ENCODE peak calls at places on chromosomes 4 and X, in ten cellular contexts. G, A, E, V, U, O, W, X, H and L are unnamed samples.

GRCh38 chrX:139692908-139693307 is 15.1 kb downstream of the MCF2 start:
- DNase-seq in G (no peak), A (no peak), E (no peak), V (no peak), U (no peak), O (no peak), W (no peak), X (no peak), H (no peak), L (no peak)

GRCh38 chr4:107248571-107248970 is 212.5 kb upstream of the DKK2 start:
- DNase-seq in G (no peak), A (no peak), E (no peak), V (peak), U (no peak), O (no peak), W (no peak), X (no peak), H (no peak), L (no peak)

GRCh38 chrX:8201896-8202331 is 30.8 kb upstream of the VCX2 start:
- DNase-seq in G (peak), A (no peak), E (no peak), V (no peak), U (no peak), O (no peak), W (no peak), X (no peak), H (peak), L (no peak)

GRCh38 chr4:109359040-109359646 is 56.7 kb upstream of the COL25A1 start:
- DNase-seq in G (no peak), A (no peak), E (no peak), V (no peak), U (no peak), O (no peak), W (no peak), X (no peak), H (no peak), L (no peak)

GRCh38 chrX:150161092-150161672 is 201.9 kb upstream of the MAMLD1 start:
- DNase-seq in G (no peak), A (no peak), E (no peak), V (peak), U (no peak), O (no peak), W (no peak), X (no peak), H (no peak), L (no peak)

GRCh38 chr4:74123065-74123728 is 24.2 kb upstream of the CXCL2 start:
- DNase-seq in G (no peak), A (no peak), E (no peak), V (peak), U (no peak), O (no peak), W (peak), X (no peak), H (peak), L (no peak)

GRCh38 chr4:140330311-140330900 is 43.0 kb upstream of the SCOC start:
- DNase-seq in G (no peak), A (no peak), E (peak), V (peak), U (no peak), O (no peak), W (no peak), X (no peak), H (no peak), L (no peak)

GRCh38 chr4:173420324-173420752 is 21.4 kb upstream of the SCRG1 start:
- DNase-seq in G (no peak), A (no peak), E (peak), V (peak), U (peak), O (peak), W (no peak), X (no peak), H (no peak), L (no peak)

GRCh38 chr4:69322055-69322454 is 41.8 kb downstream of the UGT2B28 start:
- DNase-seq in G (no peak), A (no peak), E (no peak), V (no peak), U (no peak), O (no peak), W (no peak), X (peak), H (no peak), L (no peak)

GRCh38 chrX:153956044-153956907 is 11.8 kb upstream of the RENBP start:
- DNase-seq in G (no peak), A (no peak), E (no peak), V (no peak), U (no peak), O (no peak), W (no peak), X (no peak), H (no peak), L (no peak)

GRCh38 chr4:70709551-70710080 is 12.1 kb upstream of the RUFY3 start:
- DNase-seq in G (no peak), A (no peak), E (no peak), V (no peak), U (no peak), O (no peak), W (no peak), X (no peak), H (no peak), L (no peak)

GRCh38 chr4:73257995-73258667 is 467 bp downstream of the ANKRD17 start:
- DNase-seq in G (peak), A (no peak), E (peak), V (peak), U (no peak), O (no peak), W (peak), X (no peak), H (no peak), L (no peak)

GRCh38 chrX:40098264-40099045 is 697 bp upstream of the BCOR start:
- DNase-seq in G (peak), A (no peak), E (no peak), V (peak), U (no peak), O (peak), W (no peak), X (no peak), H (peak), L (no peak)

GRCh38 chr4:154560824-154561231 is 2.0 kb upstream of the FGB start:
- DNase-seq in G (no peak), A (no peak), E (no peak), V (peak), U (no peak), O (no peak), W (peak), X (peak), H (no peak), L (no peak)

GRCh38 chr4:156642161-156642560 is 329.4 kb downstream of the PDGFC start:
- DNase-seq in G (no peak), A (no peak), E (no peak), V (no peak), U (no peak), O (no peak), W (no peak), X (no peak), H (no peak), L (no peak)

GRCh38 chr4:153676984-153677383 is 7.1 kb upstream of the TLR2 start:
- DNase-seq in G (no peak), A (no peak), E (no peak), V (peak), U (no peak), O (no peak), W (peak), X (peak), H (no peak), L (peak)

GRCh38 chrX:133921764-133922389 is 63.5 kb downstream of the GPC3 start:
- DNase-seq in G (peak), A (no peak), E (peak), V (peak), U (peak), O (peak), W (peak), X (no peak), H (peak), L (no peak)

GRCh38 chr4:105166066-105166465 is 19.4 kb downstream of the TET2 start:
- DNase-seq in G (no peak), A (no peak), E (no peak), V (no peak), U (no peak), O (no peak), W (no peak), X (no peak), H (no peak), L (no peak)

GRCh38 chrX:18549643-18550042 is 122.3 kb downstream of the RS1 start:
- DNase-seq in G (peak), A (no peak), E (no peak), V (no peak), U (no peak), O (no peak), W (no peak), X (no peak), H (no peak), L (no peak)

GRCh38 chrX:64230123-64230970 is at the start of gene ASB12:
- DNase-seq in G (peak), A (no peak), E (no peak), V (no peak), U (no peak), O (no peak), W (no peak), X (no peak), H (no peak), L (no peak)

GRCh38 chrX:152640039-152640818 is 2.5 kb downstream of the GABRQ start:
- DNase-seq in G (no peak), A (no peak), E (no peak), V (peak), U (no peak), O (no peak), W (no peak), X (no peak), H (peak), L (peak)

GRCh38 chr4:41204400-41204978 is 9.9 kb downstream of the APBB2 start:
- DNase-seq in G (no peak), A (no peak), E (no peak), V (peak), U (no peak), O (no peak), W (peak), X (peak), H (peak), L (no peak)

GRCh38 chrX:51496501-51497291 is at the start of gene NUDT11:
- DNase-seq in G (peak), A (no peak), E (peak), V (peak), U (peak), O (peak), W (peak), X (no peak), H (peak), L (no peak)

GRCh38 chr4:47690611-47691010 is 147.3 kb downstream of the CORIN start:
- DNase-seq in G (no peak), A (no peak), E (no peak), V (peak), U (no peak), O (no peak), W (no peak), X (no peak), H (no peak), L (no peak)

GRCh38 chr4:108433832-108434231 is 186.5 kb upstream of the RPL34 start:
- DNase-seq in G (no peak), A (no peak), E (no peak), V (peak), U (no peak), O (no peak), W (no peak), X (no peak), H (no peak), L (no peak)